ENCODE peak calls at places on chromosomes 11 and 22, in five cellular contexts. X is fibroblast of villous mesenchyme; K is stimulated activated CD8-positive, alpha-beta memory T cell treated with anti-CD3 and anti-CD28 coated beads, Interleukin-7, amount 100 ng/mL, for 48 hours; L is mammary epithelial cell; H is naive thymus-derived CD4-positive, alpha-beta T cell. I is an unnamed sample.

GRCh38 chr11:18710545-18710944 is 12.0 kb downstream of the TMEM86A start:
- DNase-seq in X (no peak), K (no peak), L (no peak), H (no peak), I (no peak)

GRCh38 chr11:45237666-45238348 is 48.3 kb downstream of the SYT13 start:
- DNase-seq in X (no peak), K (no peak), H (no peak), L (no peak), I (no peak)

GRCh38 chr11:1221848-1222311 is 986 bp upstream of the MUC5B start:
- DNase-seq in X (no peak), L (no peak), K (no peak), H (no peak), I (no peak)

GRCh38 chr11:12031856-12032526 is 23.6 kb upstream of the DKK3 start:
- DNase-seq in K (no peak), H (no peak), L (no peak), X (no peak), I (no peak)

GRCh38 chr11:27977031-27977430 is 130.9 kb downstream of the KIF18A start:
- DNase-seq in L (peak; percentile 8), H (no peak), X (no peak), K (no peak), I (no peak)

GRCh38 chr11:8720376-8720775 is 37.8 kb downstream of the RPL27A start:
- DNase-seq in H (no peak), X (no peak), L (no peak), K (no peak), I (no peak)

GRCh38 chr11:78417175-78417887 is at the start of gene GAB2:
- DNase-seq in L (no peak), K (no peak), X (no peak), H (no peak), I (no peak)

GRCh38 chr11:116787436-116787785 is 412 bp downstream of the ZPR1 start:
- DNase-seq in H (no peak), X (no peak), L (no peak), K (no peak), I (no peak)

GRCh38 chr22:29700206-29700948 is 19.4 kb upstream of the CABP7 start:
- DNase-seq in X (no peak), K (no peak), L (no peak), H (no peak), I (no peak)

GRCh38 chr22:46027219-46028068 is 50.5 kb upstream of the WNT7B start:
- DNase-seq in K (no peak), L (no peak), H (no peak), X (peak; percentile 27), I (peak; percentile 6)

GRCh38 chr11:271316-271715 is 6.9 kb upstream of the NLRP6 start:
- DNase-seq in H (no peak), X (no peak), L (no peak), K (no peak), I (no peak)

GRCh38 chr11:44434191-44434590 is 124.3 kb upstream of the ALX4 start:
- DNase-seq in H (no peak), K (no peak), X (no peak), L (no peak), I (no peak)

GRCh38 chr11:120666121-120666639 is 154.6 kb downstream of the GRIK4 start:
- DNase-seq in H (no peak), X (no peak), L (no peak), K (no peak), I (no peak)

GRCh38 chr22:42431401-42432019 is 693 bp downstream of the NFAM1 start:
- DNase-seq in X (no peak), L (no peak), H (no peak), K (no peak), I (no peak)

GRCh38 chr11:121086866-121087265 is 14.2 kb upstream of the TECTA start:
- DNase-seq in K (no peak), H (no peak), X (peak; percentile 58), L (no peak), I (no peak)

GRCh38 chr11:132088551-132088950 is 718.1 kb downstream of the NTM start:
- DNase-seq in H (no peak), X (no peak), L (peak; percentile 49), K (no peak), I (peak; percentile 68)

GRCh38 chr11:2092956-2093412 is 46.2 kb downstream of the IGF2 start:
- DNase-seq in X (peak; percentile 57), K (no peak), L (peak; percentile 95), H (no peak), I (no peak)

GRCh38 chr11:36622431-36623136 is 24.5 kb upstream of the RAG2 start:
- DNase-seq in X (peak; percentile 30), H (no peak), L (peak; percentile 25), K (no peak), I (peak; percentile 15)

GRCh38 chr22:30116362-30117117 is 36.3 kb downstream of the HORMAD2 start:
- DNase-seq in L (peak; percentile 76), K (no peak), H (no peak), X (peak; percentile 45), I (peak; percentile 25)

GRCh38 chr11:124902616-124903015 is 5.0 kb upstream of the ROBO4 start:
- DNase-seq in L (peak; percentile 42), X (no peak), H (no peak), K (no peak), I (no peak)

GRCh38 chr11:126083829-126084607 is 21.4 kb upstream of the CDON start:
- DNase-seq in H (peak; percentile 36), K (no peak), X (no peak), L (no peak), I (no peak)

GRCh38 chr11:74493816-74494630 is 499 bp upstream of the LIPT2 start:
- DNase-seq in K (no peak), L (peak; percentile 94), H (no peak), X (peak; percentile 2), I (no peak)

GRCh38 chr11:22733433-22733832 is 67.0 kb downstream of the GAS2 start:
- DNase-seq in L (no peak), X (no peak), K (no peak), H (no peak), I (no peak)

GRCh38 chr11:22666700-22667439 is 459 bp downstream of the GAS2 start:
- DNase-seq in L (no peak), K (peak; percentile 11), H (peak; percentile 27), X (no peak), I (no peak)

GRCh38 chr11:34724973-34725372 is 104.1 kb downstream of the EHF start:
- DNase-seq in X (no peak), K (no peak), L (no peak), H (no peak), I (no peak)

GRCh38 chr11:416757-417621 is 2.2 kb upstream of the SIGIRR start:
- DNase-seq in X (peak; percentile 36), L (peak; percentile 45), K (no peak), H (peak; percentile 71), I (no peak)

GRCh38 chr11:32081129-32081641 is 9.7 kb upstream of the RCN1 start:
- DNase-seq in X (peak; percentile 66), K (no peak), L (peak; percentile 71), H (no peak), I (no peak)

GRCh38 chr11:17923213-17923612 is 89.6 kb downstream of the SERGEF start:
- DNase-seq in L (no peak), H (no peak), K (no peak), X (no peak), I (no peak)

GRCh38 chr11:2137202-2138071 is 1.8 kb downstream of the IGF2 start:
- DNase-seq in H (no peak), K (no peak), X (peak; percentile 93), L (peak; percentile 20), I (no peak)

GRCh38 chr22:42368379-42369249 is 63.6 kb downstream of the NFAM1 start:
- DNase-seq in L (no peak), K (no peak), H (peak; percentile 41), X (no peak), I (no peak)

GRCh38 chr11:8261921-8262551 is 1.6 kb downstream of the LMO1 start:
- DNase-seq in L (no peak), X (no peak), H (no peak), K (no peak), I (no peak)

GRCh38 chr11:132848336-132848735 is 684.0 kb downstream of the OPCML start:
- DNase-seq in L (peak; percentile 90), K (no peak), X (no peak), H (no peak), I (no peak)

GRCh38 chr11:93290061-93290460 is 40.5 kb upstream of the DEUP1 start:
- DNase-seq in H (no peak), L (no peak), K (no peak), X (peak; percentile 28), I (no peak)

GRCh38 chr11:7969756-7970646 is 4.8 kb upstream of the NLRP10 start:
- DNase-seq in X (no peak), K (no peak), H (no peak), L (no peak), I (no peak)